ENCODE peak calls at places on chromosomes 13 and 19, in six cellular contexts. H, J, G, O, A and E are unnamed samples.
A peak's percentile ranks its signal among the peaks of the same experiment; 100 is the strongest.

GRCh38 chr13:112456138-112457056 is 80.2 kb downstream of the SPACA7 start:
- DNase-seq in H (no peak), J (no peak), G (peak; percentile 30), O (no peak), A (no peak), E (no peak)

GRCh38 chr13:29903524-29903923 is 53.1 kb upstream of the UBL3 start:
- DNase-seq in H (no peak), J (no peak), G (no peak), O (no peak), A (no peak), E (no peak)

GRCh38 chr13:101417501-101417900 is 1.2 kb upstream of the NALCN start:
- DNase-seq in H (no peak), J (no peak), G (no peak), O (no peak), A (no peak), E (no peak)

GRCh38 chr13:40446365-40446764 is 220.1 kb downstream of the FOXO1 start:
- DNase-seq in H (no peak), J (no peak), G (no peak), O (no peak), A (no peak), E (no peak)

GRCh38 chr13:27201661-27202060 is 30.1 kb upstream of the USP12 start:
- DNase-seq in H (no peak), J (no peak), G (no peak), O (no peak), A (no peak), E (no peak)

GRCh38 chr13:50080158-50080855 is 65.1 kb downstream of the KCNRG start:
- DNase-seq in H (no peak), J (peak; percentile 22), G (no peak), O (no peak), A (peak; percentile 23), E (no peak)

GRCh38 chr19:19544257-19545127 is 6.4 kb downstream of the CILP2 start:
- DNase-seq in H (no peak), J (no peak), G (no peak), O (no peak), A (no peak), E (no peak)

GRCh38 chr19:48613024-48613851 is 1.6 kb downstream of the FAM83E start:
- DNase-seq in H (no peak), J (no peak), G (no peak), O (no peak), A (no peak), E (no peak)

GRCh38 chr19:54390942-54391577 is 24.2 kb upstream of the TTYH1 start:
- DNase-seq in H (no peak), J (peak; percentile 52), G (peak; percentile 77), O (no peak), A (peak; percentile 70), E (no peak)

GRCh38 chr19:21082011-21082975 is at the start of gene ZNF714:
- DNase-seq in H (peak; percentile 66), J (peak; percentile 92), G (peak; percentile 86), O (peak; percentile 79), A (peak; percentile 97), E (peak; percentile 39)

GRCh38 chr13:99055286-99056073 is 77.6 kb upstream of the DOCK9 start:
- DNase-seq in H (no peak), J (no peak), G (no peak), O (no peak), A (no peak), E (no peak)

GRCh38 chr13:88802886-88803285 is 1131.7 kb downstream of the SLITRK5 start:
- DNase-seq in H (no peak), J (no peak), G (no peak), O (no peak), A (no peak), E (no peak)

GRCh38 chr19:14361824-14362223 is 19.4 kb upstream of the ADGRE5 start:
- DNase-seq in H (no peak), J (peak; percentile 48), G (peak; percentile 75), O (no peak), A (no peak), E (no peak)

GRCh38 chr13:32713397-32713796 is 127.1 kb downstream of the PDS5B start:
- DNase-seq in H (no peak), J (no peak), G (no peak), O (no peak), A (no peak), E (no peak)

GRCh38 chr19:32191921-32192320 is 153.5 kb upstream of the ZNF507 start:
- DNase-seq in H (no peak), J (no peak), G (no peak), O (no peak), A (no peak), E (no peak)

GRCh38 chr13:70249332-70250064 is 141.2 kb upstream of the KLHL1 start:
- DNase-seq in H (no peak), J (no peak), G (no peak), O (no peak), A (peak; percentile 87), E (no peak)

GRCh38 chr19:16571689-16572331 is 405 bp downstream of the SLC35E1 start:
- DNase-seq in H (peak; percentile 58), J (no peak), G (peak; percentile 58), O (no peak), A (no peak), E (no peak)

GRCh38 chr13:27919299-27919933 is 384 bp upstream of the PDX1 start:
- DNase-seq in H (no peak), J (peak; percentile 53), G (no peak), O (no peak), A (peak; percentile 12), E (no peak)

GRCh38 chr19:2015611-2015950 is at the start of gene BTBD2:
- DNase-seq in H (no peak), J (no peak), G (no peak), O (no peak), A (no peak), E (no peak)

GRCh38 chr19:41226053-41226873 is 7.2 kb downstream of the AXL start:
- DNase-seq in H (no peak), J (peak; percentile 93), G (peak; percentile 79), O (no peak), A (peak; percentile 68), E (no peak)

GRCh38 chr19:49657493-49658138 is 8.0 kb downstream of the IRF3 start:
- DNase-seq in H (no peak), J (no peak), G (no peak), O (no peak), A (no peak), E (no peak)

GRCh38 chr13:113739527-113740285 is 19.3 kb upstream of the TMEM255B start:
- DNase-seq in H (no peak), J (no peak), G (no peak), O (no peak), A (no peak), E (no peak)

GRCh38 chr13:70390064-70390463 is 281.8 kb upstream of the KLHL1 start:
- DNase-seq in H (no peak), J (no peak), G (no peak), O (no peak), A (no peak), E (no peak)

GRCh38 chr19:32063601-32064000 is 281.8 kb upstream of the ZNF507 start:
- DNase-seq in H (no peak), J (no peak), G (no peak), O (no peak), A (no peak), E (no peak)

GRCh38 chr13:36069881-36070366 is 61.3 kb downstream of the DCLK1 start:
- DNase-seq in H (no peak), J (no peak), G (no peak), O (no peak), A (no peak), E (no peak)

GRCh38 chr19:31223805-31224534 is 125.3 kb downstream of the TSHZ3 start:
- DNase-seq in H (no peak), J (no peak), G (no peak), O (no peak), A (no peak), E (no peak)

GRCh38 chr13:20713751-20714150 is 10.3 kb downstream of the IL17D start:
- DNase-seq in H (no peak), J (no peak), G (no peak), O (no peak), A (no peak), E (no peak)

GRCh38 chr13:97116754-97117153 is 105.4 kb upstream of the MBNL2 start:
- DNase-seq in H (no peak), J (no peak), G (no peak), O (no peak), A (no peak), E (no peak)

GRCh38 chr13:106496072-106496997 is 39.1 kb downstream of the EFNB2 start:
- DNase-seq in H (no peak), J (no peak), G (no peak), O (no peak), A (no peak), E (no peak)
- TF ChIP-seq POLR2AphosphoS5 in H (no peak), J (no peak), G (no peak), O (no peak), A (no peak), E (no peak)

DNA sequence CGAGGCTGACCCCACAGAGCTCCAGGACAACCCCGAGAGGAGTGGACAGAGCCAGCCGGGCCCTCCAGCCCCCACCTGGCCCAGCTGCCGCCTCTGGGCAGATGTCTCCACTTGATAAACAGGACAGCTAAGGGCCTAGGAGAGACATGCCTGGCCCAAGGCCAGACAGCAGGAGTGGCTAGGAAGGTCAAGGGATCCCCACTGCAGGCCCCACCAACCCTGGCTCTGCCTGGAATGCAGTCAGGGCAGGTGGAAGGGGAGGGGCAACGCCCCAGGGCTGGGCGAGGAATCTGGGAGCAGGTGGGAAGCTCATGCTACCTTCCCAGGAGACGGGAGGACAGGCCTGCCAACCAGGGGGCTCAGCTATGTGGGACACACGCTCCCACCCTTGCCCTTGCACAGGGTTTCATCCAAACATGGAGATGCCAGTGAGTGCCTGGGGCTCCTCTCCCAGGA is 25.2 kb downstream of the SH3GL1 start:
- DNase-seq in H (no peak), J (peak; percentile 78), G (peak; percentile 81), O (no peak), A (peak; percentile 75), E (no peak)
- TF ChIP-seq TAF1 in H (no peak), J (no peak), G (peak; percentile 26), O (no peak), A (no peak), E (no peak)

DNA sequence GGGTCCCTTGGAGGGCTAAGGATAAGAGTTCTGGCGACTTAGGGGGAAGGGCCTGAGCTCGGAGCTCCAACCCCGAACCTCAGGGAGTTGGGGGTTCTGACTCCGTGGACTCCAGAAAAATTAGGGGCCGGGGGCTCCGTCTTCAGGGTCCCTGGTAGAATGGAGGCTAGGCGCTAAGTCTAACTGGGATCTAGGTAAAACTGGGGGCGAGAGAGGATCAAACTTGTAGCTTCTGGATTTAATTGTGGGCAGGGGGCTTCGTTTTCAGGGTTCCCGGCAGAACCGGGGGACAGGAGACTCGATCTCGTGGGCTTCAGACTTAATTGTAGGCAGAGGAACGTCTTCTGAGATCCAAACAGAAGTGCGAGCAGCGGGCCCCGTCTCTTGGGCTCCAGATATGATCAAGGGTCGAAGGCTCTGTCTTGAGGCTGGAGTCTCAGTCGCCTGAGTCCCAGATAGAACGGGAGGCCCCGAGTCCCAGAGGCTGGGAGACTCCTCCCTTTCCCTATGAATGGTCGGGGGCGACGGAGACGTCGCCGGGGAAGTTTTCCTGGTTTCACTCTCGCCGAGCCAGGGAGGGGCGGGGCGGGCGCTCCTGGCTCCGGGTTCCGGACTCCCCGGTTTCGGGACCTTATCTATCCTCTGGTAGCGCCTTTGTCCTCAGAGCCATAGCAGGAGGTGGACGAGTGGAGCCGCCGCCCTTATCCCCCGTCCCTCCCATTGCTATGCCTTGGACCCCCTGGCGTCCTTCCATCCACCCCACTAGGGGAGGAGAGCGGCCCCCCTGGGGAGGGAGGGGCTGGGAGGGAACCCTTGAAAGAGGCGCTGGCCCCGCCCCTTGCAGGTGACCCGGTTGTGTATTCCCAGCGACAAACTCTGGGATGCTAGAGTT is 1.3 kb downstream of the NECTIN2 start:
- DNase-seq in H (no peak), J (peak; percentile 58), G (peak; percentile 78), O (no peak), A (peak; percentile 42), E (no peak)
- TF ChIP-seq POLR2A in H (no peak), J (peak; percentile 24), G (peak; percentile 47), O (no peak), A (no peak), E (no peak)

GRCh38 chr19:18502633-18503294 is 19.1 kb downstream of the ELL start:
- DNase-seq in H (no peak), J (no peak), G (no peak), O (no peak), A (no peak), E (no peak)
- TF ChIP-seq POLR2AphosphoS5 in H (no peak), J (no peak), G (no peak), O (no peak), A (no peak), E (no peak)